ENCODE peak calls at places on chromosome X, in five cellular contexts. M, U, O, L and K are unnamed samples.

GRCh38 chrX:110600745-110601310 is 194.8 kb downstream of the CHRDL1 start:
- DNase-seq in M (no peak), U (no peak), O (peak; percentile 61), L (no peak), K (no peak)

GRCh38 chrX:21883258-21883657 is 27.5 kb downstream of the YY2 start:
- DNase-seq in M (no peak), U (peak; percentile 75), O (no peak), L (no peak), K (no peak)

GRCh38 chrX:150212672-150213480 is 150.2 kb upstream of the MAMLD1 start:
- DNase-seq in M (no peak), U (no peak), O (no peak), L (no peak), K (no peak)

GRCh38 chrX:120739300-120739699 is 109.4 kb upstream of the C1GALT1C1 start:
- DNase-seq in M (no peak), U (no peak), O (no peak), L (no peak), K (no peak)

GRCh38 chrX:41449138-41449537 is 2.0 kb downstream of the NYX start:
- DNase-seq in M (no peak), U (no peak), O (no peak), L (no peak), K (no peak)

GRCh38 chrX:1531106-1531890 is 5.7 kb downstream of the P2RY8 start:
- DNase-seq in M (no peak), U (no peak), O (no peak), L (no peak), K (no peak)

GRCh38 chrX:154980330-154981115 is 42.0 kb downstream of the F8 start:
- DNase-seq in M (peak; percentile 80), U (peak; percentile 93), O (peak; percentile 80), L (peak; percentile 17), K (peak; percentile 86)

GRCh38 chrX:96689951-96690350 is 5.3 kb downstream of the DIAPH2 start:
- DNase-seq in M (no peak), U (no peak), O (no peak), L (no peak), K (no peak)

GRCh38 chrX:133188631-133189030 is 29.5 kb downstream of the TFDP3 start:
- DNase-seq in M (no peak), U (no peak), O (no peak), L (no peak), K (no peak)

GRCh38 chrX:120269379-120270035 is 18.9 kb downstream of the ZBTB33 start:
- DNase-seq in M (no peak), U (no peak), O (no peak), L (peak; percentile 31), K (no peak)

GRCh38 chrX:682892-683291 is 52.3 kb downstream of the SHOX start:
- DNase-seq in M (no peak), U (no peak), O (no peak), L (no peak), K (no peak)

GRCh38 chrX:40683245-40683644 is 35.9 kb upstream of the CXorf38 start:
- DNase-seq in M (peak; percentile 2), U (no peak), O (no peak), L (no peak), K (no peak)

GRCh38 chrX:48558270-48558669 is 16.0 kb upstream of the RBM3 start:
- DNase-seq in M (peak; percentile 12), U (no peak), O (no peak), L (peak; percentile 45), K (no peak)

GRCh38 chrX:48165246-48165645 is 31.3 kb downstream of the SSX5 start:
- DNase-seq in M (no peak), U (no peak), O (no peak), L (no peak), K (no peak)

GRCh38 chrX:106608016-106608415 is 3.8 kb upstream of the RADX start:
- DNase-seq in M (no peak), U (no peak), O (no peak), L (no peak), K (peak; percentile 82)

GRCh38 chrX:80173261-80173660 is 158.7 kb downstream of the TBX22 start:
- DNase-seq in M (no peak), U (no peak), O (no peak), L (no peak), K (no peak)

GRCh38 chrX:18722500-18723071 is 15.1 kb downstream of the PPEF1 start:
- DNase-seq in M (no peak), U (no peak), O (no peak), L (no peak), K (no peak)

GRCh38 chrX:31658360-31658759 is 586.5 kb upstream of the FTHL17 start:
- DNase-seq in M (no peak), U (peak; percentile 35), O (no peak), L (peak; percentile 2), K (peak; percentile 25)

GRCh38 chrX:70496491-70496890 is 51.9 kb downstream of the DLG3 start:
- DNase-seq in M (no peak), U (no peak), O (no peak), L (no peak), K (no peak)

GRCh38 chrX:53445977-53446376 is 11.8 kb upstream of the HSD17B10 start:
- DNase-seq in M (peak; percentile 60), U (peak; percentile 66), O (peak; percentile 55), L (no peak), K (peak; percentile 49)

GRCh38 chrX:43860646-43861370 is 21.4 kb downstream of the MAOB start:
- DNase-seq in M (no peak), U (no peak), O (no peak), L (no peak), K (peak; percentile 62)

GRCh38 chrX:40460926-40461325 is 119.8 kb upstream of the ATP6AP2 start:
- DNase-seq in M (no peak), U (no peak), O (no peak), L (no peak), K (no peak)

GRCh38 chrX:18252644-18253359 is 32.1 kb upstream of the BEND2 start:
- DNase-seq in M (no peak), U (no peak), O (no peak), L (peak; percentile 1), K (no peak)

GRCh38 chrX:34343001-34343400 is 210.9 kb upstream of the FAM47A start:
- DNase-seq in M (no peak), U (no peak), O (no peak), L (no peak), K (no peak)

GRCh38 chrX:138638996-138639395 is 72.5 kb downstream of the FGF13 start:
- DNase-seq in M (no peak), U (no peak), O (no peak), L (no peak), K (no peak)

GRCh38 chrX:31580227-31580626 is 508.4 kb upstream of the FTHL17 start:
- DNase-seq in M (no peak), U (no peak), O (no peak), L (no peak), K (peak; percentile 1)

GRCh38 chrX:121114691-121115090 is 67.3 kb downstream of the GLUD2 start:
- DNase-seq in M (no peak), U (no peak), O (no peak), L (no peak), K (no peak)

GRCh38 chrX:68732906-68733493 is 85.5 kb downstream of the STARD8 start:
- DNase-seq in M (peak; percentile 61), U (peak; percentile 78), O (peak; percentile 60), L (peak; percentile 12), K (peak; percentile 10)

GRCh38 chrX:134836497-134836968 is 154.3 kb upstream of the SMIM10 start:
- DNase-seq in M (no peak), U (no peak), O (no peak), L (peak; percentile 8), K (no peak)

GRCh38 chrX:16465081-16465876 is 184.7 kb upstream of the S100G start:
- DNase-seq in M (no peak), U (no peak), O (no peak), L (no peak), K (no peak)

GRCh38 chrX:71111141-71111843 is at the start of gene IL2RG:
- DNase-seq in M (peak; percentile 94), U (peak; percentile 80), O (no peak), L (no peak), K (no peak)